ENCODE peak calls at places on chromosomes 1 and 21, in five cellular contexts. D, L, Q, M and X are unnamed samples.

GRCh38 chr1:32877211-32878110 is 6.7 kb upstream of the FNDC5 start:
- DNase-seq in D (no peak), L (no peak), Q (peak; percentile 42), M (peak; percentile 59), X (no peak)

GRCh38 chr1:155175281-155175926 is 1.8 kb downstream of the TRIM46 start:
- DNase-seq in D (no peak), L (no peak), Q (peak; percentile 63), M (no peak), X (no peak)

GRCh38 chr1:37958690-37959089 is 11.8 kb upstream of the INPP5B start:
- DNase-seq in D (no peak), L (no peak), Q (no peak), M (no peak), X (no peak)

GRCh38 chr1:221268295-221268694 is 389.1 kb downstream of the HLX start:
- DNase-seq in D (no peak), L (no peak), Q (no peak), M (no peak), X (no peak)

GRCh38 chr1:34696230-34696629 is 58.6 kb upstream of the GJB5 start:
- DNase-seq in D (no peak), L (no peak), Q (no peak), M (no peak), X (no peak)

GRCh38 chr1:34829250-34829649 is 30.3 kb downstream of the SMIM12 start:
- DNase-seq in D (no peak), L (no peak), Q (no peak), M (no peak), X (no peak)

GRCh38 chr1:247400685-247401084 is 15.3 kb upstream of the NLRP3 start:
- DNase-seq in D (no peak), L (no peak), Q (no peak), M (no peak), X (no peak)

GRCh38 chr1:98077691-98078090 is 156.9 kb upstream of the DPYD start:
- DNase-seq in D (no peak), L (no peak), Q (no peak), M (no peak), X (no peak)

GRCh38 chr1:25090707-25091422 is 141.4 kb downstream of the SYF2 start:
- DNase-seq in D (no peak), L (no peak), Q (no peak), M (no peak), X (no peak)

GRCh38 chr21:46243865-46244490 is 15.4 kb upstream of the LSS start:
- DNase-seq in D (no peak), L (no peak), Q (peak; percentile 27), M (no peak), X (no peak)

GRCh38 chr1:12275370-12275769 is 45.5 kb downstream of the VPS13D start:
- DNase-seq in D (peak; percentile 35), L (peak; percentile 54), Q (peak; percentile 84), M (peak; percentile 36), X (peak; percentile 46)

GRCh38 chr1:223776826-223777454 is 64.6 kb downstream of the CAPN2 start:
- DNase-seq in D (no peak), L (no peak), Q (no peak), M (no peak), X (no peak)

GRCh38 chr1:27752372-27752771 is 20.6 kb upstream of the STX12 start:
- DNase-seq in D (no peak), L (no peak), Q (no peak), M (no peak), X (no peak)

GRCh38 chr1:241639040-241639652 is 1.0 kb downstream of the CHML start:
- DNase-seq in D (no peak), L (no peak), Q (no peak), M (no peak), X (no peak)

GRCh38 chr1:119774746-119775495 is 6.2 kb upstream of the HMGCS2 start:
- DNase-seq in D (no peak), L (no peak), Q (no peak), M (no peak), X (no peak)

GRCh38 chr1:51330331-51331201 is at the start of gene TTC39A:
- DNase-seq in D (no peak), L (no peak), Q (no peak), M (no peak), X (no peak)

GRCh38 chr1:156177918-156178654 is 15.8 kb upstream of the SLC25A44 start:
- DNase-seq in D (no peak), L (no peak), Q (no peak), M (no peak), X (no peak)

GRCh38 chr1:54699936-54700525 is 15.6 kb upstream of the TTC4 start:
- DNase-seq in D (no peak), L (no peak), Q (no peak), M (no peak), X (no peak)

GRCh38 chr1:31625561-31626272 is 8.2 kb downstream of the HCRTR1 start:
- DNase-seq in D (no peak), L (no peak), Q (no peak), M (no peak), X (no peak)

GRCh38 chr1:219585837-219586465 is 27.0 kb downstream of the ZC3H11B start:
- DNase-seq in D (no peak), L (no peak), Q (no peak), M (no peak), X (no peak)

GRCh38 chr21:39060485-39061099 is 122.7 kb downstream of the PSMG1 start:
- DNase-seq in D (no peak), L (no peak), Q (no peak), M (no peak), X (no peak)

GRCh38 chr21:21101911-21102310 is 103.7 kb downstream of the NCAM2 start:
- DNase-seq in D (no peak), L (no peak), Q (no peak), M (no peak), X (peak; percentile 67)

GRCh38 chr1:203425668-203425999 is 50.0 kb upstream of the PRELP start:
- DNase-seq in D (no peak), L (no peak), Q (no peak), M (no peak), X (no peak)

GRCh38 chr1:184296466-184297243 is 90.2 kb upstream of the C1orf21 start:
- DNase-seq in D (peak; percentile 85), L (peak; percentile 64), Q (peak; percentile 85), M (peak; percentile 75), X (peak; percentile 98)

GRCh38 chr1:200294241-200294640 is 115.6 kb downstream of the ZNF281 start:
- DNase-seq in D (no peak), L (no peak), Q (no peak), M (no peak), X (no peak)

GRCh38 chr1:205545001-205545919 is 40.8 kb downstream of the CDK18 start:
- DNase-seq in D (no peak), L (no peak), Q (peak; percentile 77), M (no peak), X (no peak)

GRCh38 chr1:202084791-202085681 is 37.7 kb upstream of the GPR37L1 start:
- DNase-seq in D (no peak), L (peak; percentile 49), Q (no peak), M (no peak), X (peak; percentile 28)

GRCh38 chr1:61156576-61157239 is 74.3 kb downstream of the NFIA start:
- DNase-seq in D (no peak), L (no peak), Q (no peak), M (no peak), X (no peak)

GRCh38 chr1:61152706-61153105 is 70.3 kb downstream of the NFIA start:
- DNase-seq in D (no peak), L (no peak), Q (no peak), M (no peak), X (no peak)

GRCh38 chr1:61157420-61157987 is 75.1 kb downstream of the NFIA start:
- DNase-seq in D (no peak), L (no peak), Q (no peak), M (no peak), X (no peak)

GRCh38 chr1:61149010-61149860 is 66.9 kb downstream of the NFIA start:
- DNase-seq in D (no peak), L (no peak), Q (no peak), M (no peak), X (no peak)

GRCh38 chr1:61152066-61152465 is 69.7 kb downstream of the NFIA start:
- DNase-seq in D (no peak), L (no peak), Q (no peak), M (no peak), X (no peak)
- H3K27ac ChIP-seq in D (peak overlapping the region; percentile 40), L (no peak overlapping the region), Q (peak overlapping the region; percentile 57), M (no peak overlapping the region), X (no peak overlapping the region)

GRCh38 chr1:160226623-160227022 is 21.4 kb downstream of the PEA15 start:
- DNase-seq in D (no peak), L (no peak), Q (no peak), M (no peak), X (no peak)
- H3K36me3 ChIP-seq in D (no peaks in the 10 kb centered on the region), L (peaks cover 100% of the 10 kb centered on the region), Q (peaks cover 16% of the 10 kb centered on the region), M (peaks cover 96% of the 10 kb centered on the region), X (no peaks in the 10 kb centered on the region)

GRCh38 chr1:77672374-77672773 is 10.1 kb downstream of the ZZZ3 start:
- DNase-seq in D (no peak), L (no peak), Q (no peak), M (no peak), X (no peak)
- H3K4me1 ChIP-seq in D (peaks cover 13% of the 10 kb centered on the region), L (peaks cover 5% of the 10 kb centered on the region), Q (peaks cover 4% of the 10 kb centered on the region), M (peaks cover 19% of the 10 kb centered on the region), X (no peaks in the 10 kb centered on the region)

GRCh38 chr1:46469846-46470245 is 19.8 kb upstream of the DMBX1 start:
- DNase-seq in D (no peak), L (no peak), Q (no peak), M (no peak), X (no peak)

GRCh38 chr1:46467183-46467504 is 22.5 kb upstream of the DMBX1 start:
- DNase-seq in D (no peak), L (no peak), Q (no peak), M (no peak), X (no peak)

GRCh38 chr1:46464013-46464548 is 25.6 kb upstream of the DMBX1 start:
- DNase-seq in D (no peak), L (no peak), Q (no peak), M (no peak), X (no peak)

GRCh38 chr1:46465981-46466476 is 23.6 kb upstream of the DMBX1 start:
- DNase-seq in D (no peak), L (no peak), Q (no peak), M (no peak), X (no peak)

GRCh38 chr1:46466477-46467182 is 23.0 kb upstream of the DMBX1 start:
- DNase-seq in D (peak; percentile 38), L (no peak), Q (peak; percentile 83), M (peak; percentile 39), X (peak; percentile 40)
- H3K27ac ChIP-seq in D (no peak overlapping the region), L (no peak overlapping the region), Q (no peak overlapping the region), M (no peak overlapping the region), X (no peak overlapping the region)

GRCh38 chr1:6535214-6535613 is 19.1 kb downstream of the NOL9 start:
- DNase-seq in D (no peak), L (peak; percentile 37), Q (peak; percentile 61), M (no peak), X (no peak)

GRCh38 chr1:6536291-6536690 is 18.0 kb downstream of the NOL9 start:
- DNase-seq in D (no peak), L (no peak), Q (no peak), M (no peak), X (no peak)

GRCh38 chr1:6534248-6534647 is 20.1 kb downstream of the NOL9 start:
- DNase-seq in D (no peak), L (peak; percentile 19), Q (peak; percentile 24), M (no peak), X (no peak)

GRCh38 chr1:6526316-6526715 is 28.0 kb downstream of the NOL9 start:
- DNase-seq in D (no peak), L (peak; percentile 36), Q (no peak), M (no peak), X (no peak)

GRCh38 chr1:6530504-6531160 is 23.7 kb downstream of the NOL9 start:
- DNase-seq in D (no peak), L (no peak), Q (no peak), M (no peak), X (no peak)
- H3K36me3 ChIP-seq in D (no peaks in the 10 kb centered on the region), L (peaks cover 88% of the 10 kb centered on the region), Q (peaks cover 20% of the 10 kb centered on the region), M (peaks cover 45% of the 10 kb centered on the region), X (no peaks in the 10 kb centered on the region)